ENCODE peak calls at places on chromosomes 1 and 21, in ten cellular contexts. U is body of pancreas, I is GM23338, J is SJSA1, F is psoas muscle, K is esophagus squamous epithelium, Q is OCI-LY7, S is Karpas-422, H is mesendoderm, D is cardiac muscle cell. L is an unnamed sample. For H3K4me1, the result is how much of the 10 kb centered on the place peaks cover.

GRCh38 chr1:58528518-58528917 is 18.0 kb downstream of the OMA1 start:
- DNase-seq in U (no peak), I (no peak), J (no peak), F (no peak), K (no peak), Q (no peak), S (no peak), H (no peak), D (peak), L (no peak)

GRCh38 chr1:3319874-3320245 is 134.6 kb upstream of the ARHGEF16 start:
- DNase-seq in U (peak), I (peak), J (peak), F (no peak), K (no peak), Q (peak), S (peak), H (peak), D (peak), L (peak)

GRCh38 chr1:83901547-83902155 is 97.3 kb downstream of the TTLL7 start:
- DNase-seq in U (peak), I (no peak), J (peak), F (no peak), K (no peak), Q (no peak), S (no peak), H (no peak), D (peak), L (no peak)

GRCh38 chr1:25458550-25459298 is 28.0 kb downstream of the MACO1 start:
- DNase-seq in U (no peak), I (no peak), J (no peak), F (no peak), K (no peak), Q (no peak), S (no peak), H (no peak), D (no peak), L (no peak)

GRCh38 chr1:88773540-88774150 is 89.6 kb downstream of the PKN2 start:
- DNase-seq in U (no peak), I (peak), J (peak), F (no peak), K (no peak), Q (no peak), S (no peak), H (peak), D (peak), L (no peak)

GRCh38 chr1:36522461-36523229 is 39.9 kb upstream of the CSF3R start:
- DNase-seq in U (no peak), I (no peak), J (no peak), F (no peak), K (no peak), Q (no peak), S (no peak), H (no peak), D (no peak), L (no peak)

GRCh38 chr1:11374079-11374747 is 101.2 kb downstream of the UBIAD1 start:
- DNase-seq in U (no peak), I (no peak), J (no peak), F (no peak), K (no peak), Q (peak), S (no peak), H (no peak), D (no peak), L (no peak)

GRCh38 chr21:44298301-44298700 is 1.6 kb upstream of the PFKL start:
- DNase-seq in U (no peak), I (no peak), J (no peak), F (no peak), K (no peak), Q (peak), S (no peak), H (no peak), D (no peak), L (peak)

GRCh38 chr21:45853703-45854342 is 127.7 kb upstream of the COL6A1 start:
- DNase-seq in U (no peak), I (no peak), J (no peak), F (no peak), K (no peak), Q (no peak), S (no peak), H (no peak), D (no peak), L (no peak)

GRCh38 chr1:64006276-64007051 is 197.0 kb upstream of the UBE2U start:
- DNase-seq in U (peak), I (no peak), J (peak), F (no peak), K (no peak), Q (no peak), S (no peak), H (peak), D (peak), L (no peak)

GRCh38 chr1:66351474-66351873 is 182.5 kb upstream of the SGIP1 start:
- DNase-seq in U (no peak), I (no peak), J (peak), F (no peak), K (no peak), Q (no peak), S (no peak), H (no peak), D (peak), L (no peak)
- H3K4me1 ChIP-seq in U (under half), I (half or more), J (half or more), F (half or more), K (under half), Q (half or more), S (half or more), H (under half), D (under half), L (half or more)

GRCh38 chr1:201363455-201363854 is 14.0 kb downstream of the TNNT2 start:
- DNase-seq in U (no peak), I (no peak), J (no peak), F (no peak), K (no peak), Q (no peak), S (no peak), H (no peak), D (no peak), L (no peak)
- H3K27ac ChIP-seq in U (no peak), I (no peak), J (no peak), F (no peak), K (no peak), Q (no peak), S (no peak), H (no peak), D (peak), L (no peak)

GRCh38 chr21:33069994-33070811 is at the start of gene OLIG1:
- DNase-seq in U (peak), I (peak), J (no peak), F (peak), K (no peak), Q (no peak), S (no peak), H (peak), D (peak), L (peak)
- H3K4me3 ChIP-seq in U (peak), I (peak), J (no peak), F (peak), K (peak), Q (no peak), S (no peak), H (no peak), D (peak), L (no peak)

GRCh38 chr1:17539526-17540254 is at the start of gene ARHGEF10L:
- DNase-seq in U (peak), I (no peak), J (peak), F (peak), K (no peak), Q (no peak), S (no peak), H (no peak), D (peak), L (no peak)
- H3K4me1 ChIP-seq in U (under half), I (under half), J (under half), F (under half), K (under half), Q (under half), S (under half), H (under half), D (under half), L (under half)